ENCODE peak calls at places on chromosomes 5 and 9, in eight cellular contexts. N, W, E, I, C, H, A and R are unnamed samples.
A peak's percentile ranks its signal among the peaks of the same experiment; 100 is the strongest.

GRCh38 chr5:83927140-83927733 is 206.6 kb upstream of the HAPLN1 start:
- DNase-seq in N (peak; percentile 60), W (peak; percentile 64), E (peak; percentile 71), I (no peak), C (peak; percentile 60), H (peak; percentile 80), A (peak; percentile 45), R (peak; percentile 75)

GRCh38 chr9:132590318-132591182 is 8.1 kb downstream of the BARHL1 start:
- DNase-seq in N (no peak), W (no peak), E (no peak), I (no peak), C (no peak), H (no peak), A (no peak), R (no peak)

GRCh38 chr9:87080512-87081225 is 133.4 kb upstream of the GAS1 start:
- DNase-seq in N (no peak), W (no peak), E (no peak), I (no peak), C (peak; percentile 54), H (peak; percentile 18), A (no peak), R (peak; percentile 84)

GRCh38 chr9:136728080-136728547 is 14.6 kb downstream of the LCN10 start:
- DNase-seq in N (peak; percentile 92), W (peak; percentile 85), E (peak; percentile 92), I (peak; percentile 54), C (peak; percentile 81), H (peak; percentile 93), A (peak; percentile 81), R (peak; percentile 87)

GRCh38 chr5:123047706-123048105 is 11.2 kb upstream of the PPIC start:
- DNase-seq in N (no peak), W (peak; percentile 81), E (no peak), I (no peak), C (peak; percentile 16), H (no peak), A (no peak), R (no peak)

GRCh38 chr9:122020398-122020797 is 72.7 kb downstream of the TTLL11 start:
- DNase-seq in N (no peak), W (peak; percentile 37), E (no peak), I (no peak), C (peak; percentile 38), H (no peak), A (no peak), R (peak; percentile 33)

GRCh38 chr5:3139596-3139995 is 388.1 kb upstream of the IRX2 start:
- DNase-seq in N (no peak), W (no peak), E (no peak), I (no peak), C (no peak), H (no peak), A (no peak), R (no peak)

GRCh38 chr9:133655701-133656100 is 19.5 kb downstream of the DBH start:
- DNase-seq in N (no peak), W (no peak), E (no peak), I (no peak), C (no peak), H (no peak), A (no peak), R (no peak)

GRCh38 chr5:16935271-16936149 is 578 bp downstream of the MYO10 start:
- DNase-seq in N (peak; percentile 50), W (no peak), E (peak; percentile 49), I (no peak), C (peak; percentile 30), H (peak; percentile 40), A (peak; percentile 21), R (peak; percentile 47)

GRCh38 chr9:118170032-118170955 is 466.1 kb downstream of the TLR4 start:
- DNase-seq in N (no peak), W (no peak), E (peak; percentile 15), I (no peak), C (peak; percentile 52), H (peak; percentile 54), A (no peak), R (peak; percentile 18)

GRCh38 chr5:39352170-39352569 is 12.1 kb downstream of the C9 start:
- DNase-seq in N (no peak), W (no peak), E (no peak), I (no peak), C (no peak), H (no peak), A (no peak), R (no peak)

GRCh38 chr5:146816775-146817387 is 61.7 kb downstream of the PPP2R2B start:
- DNase-seq in N (no peak), W (no peak), E (no peak), I (no peak), C (no peak), H (no peak), A (no peak), R (no peak)

GRCh38 chr5:150655221-150655620 is 5.8 kb upstream of the MYOZ3 start:
- DNase-seq in N (no peak), W (no peak), E (no peak), I (no peak), C (no peak), H (no peak), A (no peak), R (no peak)

GRCh38 chr9:93085676-93086075 is 10.3 kb upstream of the CARD19 start:
- DNase-seq in N (no peak), W (no peak), E (no peak), I (no peak), C (no peak), H (no peak), A (no peak), R (no peak)

GRCh38 chr5:168179185-168179584 is 112.3 kb upstream of the WWC1 start:
- DNase-seq in N (no peak), W (no peak), E (no peak), I (no peak), C (peak; percentile 46), H (no peak), A (no peak), R (peak; percentile 4)

GRCh38 chr5:138944527-138945322 is 69.6 kb upstream of the LRRTM2 start:
- DNase-seq in N (peak; percentile 19), W (no peak), E (no peak), I (no peak), C (no peak), H (no peak), A (no peak), R (no peak)

GRCh38 chr5:9045946-9046345 is 499.9 kb downstream of the SEMA5A start:
- DNase-seq in N (no peak), W (no peak), E (no peak), I (no peak), C (no peak), H (no peak), A (no peak), R (no peak)

GRCh38 chr5:95261369-95262175 is 23.3 kb downstream of the MCTP1 start:
- DNase-seq in N (no peak), W (peak; percentile 49), E (no peak), I (no peak), C (peak; percentile 59), H (peak; percentile 17), A (no peak), R (peak; percentile 73)
- TF ChIP-seq CTCF in N (peak; percentile 19), W (peak; percentile 64), E (peak; percentile 16), I (no peak), C (peak; percentile 57), H (peak; percentile 58), A (peak; percentile 29), R (peak; percentile 67)

GRCh38 chr5:81749562-81750307 is 1.2 kb downstream of the SSBP2 start:
- DNase-seq in N (peak; percentile 31), W (peak; percentile 17), E (peak; percentile 48), I (no peak), C (no peak), H (peak; percentile 55), A (no peak), R (no peak)

GRCh38 chr5:81749186-81749561 is 1.7 kb downstream of the SSBP2 start:
- DNase-seq in N (no peak), W (no peak), E (no peak), I (no peak), C (peak; percentile 70), H (no peak), A (no peak), R (peak; percentile 52)

GRCh38 chr5:81750308-81751008 is 439 bp downstream of the SSBP2 start:
- DNase-seq in N (peak; percentile 34), W (no peak), E (peak; percentile 32), I (no peak), C (no peak), H (peak; percentile 16), A (no peak), R (no peak)

GRCh38 chr5:81747030-81747429 is 3.9 kb downstream of the SSBP2 start:
- DNase-seq in N (no peak), W (no peak), E (no peak), I (no peak), C (no peak), H (no peak), A (no peak), R (no peak)

DNA sequence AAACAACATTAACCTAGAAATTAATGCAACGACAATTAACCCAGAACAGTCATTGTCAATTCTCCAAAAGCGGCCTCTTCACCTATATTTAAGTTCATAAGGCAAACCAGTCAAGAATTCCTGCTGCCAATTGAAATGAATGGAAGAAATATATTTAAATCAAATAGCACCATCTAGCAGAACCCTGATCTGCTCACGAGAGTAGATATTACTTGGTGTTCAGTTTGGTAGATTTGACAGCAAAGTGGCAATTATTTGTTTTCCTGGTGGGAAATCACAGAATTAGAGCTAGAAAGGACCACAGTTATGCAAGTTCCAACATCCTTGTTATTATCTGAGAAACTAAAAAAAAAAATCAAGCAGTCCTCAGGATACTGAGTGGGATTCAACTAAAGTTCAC is 2.3 kb downstream of the SSBP2 start:
- DNase-seq in N (no peak), W (no peak), E (no peak), I (no peak), C (peak; percentile 26), H (no peak), A (no peak), R (no peak)
- H3K4me3 ChIP-seq in N (peak overlapping the region; percentile 97), W (no peak overlapping the region), E (no peak overlapping the region), I (no peak overlapping the region), C (no peak overlapping the region), H (peak overlapping the region; percentile 75), A (peak overlapping the region; percentile 99), R (no peak overlapping the region)

GRCh38 chr5:61357745-61358144 is 25.7 kb downstream of the ZSWIM6 start:
- DNase-seq in N (no peak), W (no peak), E (no peak), I (no peak), C (peak; percentile 45), H (peak; percentile 32), A (no peak), R (no peak)
- TF ChIP-seq CTCF in N (no peak), W (peak; percentile 33), E (peak; percentile 27), I (no peak), C (peak; percentile 59), H (peak; percentile 73), A (no peak), R (peak; percentile 34)

GRCh38 chr5:172104801-172105701 is 83.0 kb downstream of the STK10 start:
- DNase-seq in N (no peak), W (no peak), E (no peak), I (no peak), C (no peak), H (no peak), A (no peak), R (no peak)

GRCh38 chr5:172102251-172102870 is 85.7 kb downstream of the STK10 start:
- DNase-seq in N (no peak), W (no peak), E (no peak), I (no peak), C (no peak), H (no peak), A (no peak), R (no peak)

GRCh38 chr5:172101547-172102225 is 86.3 kb downstream of the STK10 start:
- DNase-seq in N (no peak), W (no peak), E (no peak), I (no peak), C (no peak), H (no peak), A (no peak), R (no peak)

GRCh38 chr5:172104021-172104420 is 84.0 kb downstream of the STK10 start:
- DNase-seq in N (no peak), W (no peak), E (no peak), I (no peak), C (no peak), H (no peak), A (no peak), R (no peak)

GRCh38 chr5:172102913-172103629 is 85.0 kb downstream of the STK10 start:
- DNase-seq in N (peak; percentile 67), W (peak; percentile 95), E (peak; percentile 50), I (no peak), C (peak; percentile 95), H (no peak), A (no peak), R (peak; percentile 97)
- H3K4me3 ChIP-seq in N (no peak overlapping the region), W (peak overlapping the region; percentile 29), E (no peak overlapping the region), I (no peak overlapping the region), C (peak overlapping the region; percentile 25), H (no peak overlapping the region), A (no peak overlapping the region), R (peak overlapping the region; percentile 58)